ENCODE peak calls at places on chromosomes 11 and 22, in six cellular contexts. P is germinal center; I is skeletal muscle cell; A is activated CD4-positive, alpha-beta memory T cell treated with anti-CD3 and anti-CD28 coated beads for 36 hours; V is activated naive CD8-positive, alpha-beta T cell treated with anti-CD3 and anti-CD28 coated beads for 36 hours; S is stimulated activated CD4-positive, alpha-beta T cell treated with anti-CD3 and anti-CD28 coated beads, Interleukin-2, amount 100 ng/mL, for 48 hours. R is an unnamed sample.

GRCh38 chr11:126702165-126702738 is 298.3 kb downstream of the KIRREL3 start:
- DNase-seq in P (no peak), I (no peak), A (no peak), V (no peak), S (no peak), R (no peak)

GRCh38 chr11:70796601-70797000 is 398.3 kb downstream of the CTTN start:
- DNase-seq in P (no peak), I (no peak), A (no peak), V (no peak), S (no peak), R (no peak)

GRCh38 chr22:19395276-19395675 is 36.3 kb downstream of the HIRA start:
- DNase-seq in P (no peak), I (no peak), A (no peak), V (no peak), S (no peak), R (no peak)

GRCh38 chr11:77136074-77136473 is 8.0 kb downstream of the MYO7A start:
- DNase-seq in P (no peak), I (no peak), A (peak; percentile 45), V (no peak), S (no peak), R (no peak)

GRCh38 chr11:16262645-16262955 is 93.7 kb downstream of the SOX6 start:
- DNase-seq in P (no peak), I (no peak), A (no peak), V (no peak), S (no peak), R (no peak)

GRCh38 chr11:48001438-48002021 is 21.2 kb downstream of the PTPRJ start:
- DNase-seq in P (peak; percentile 59), I (peak; percentile 71), A (peak; percentile 91), V (peak; percentile 80), S (no peak), R (peak; percentile 70)

GRCh38 chr11:66113132-66113856 is 43.2 kb downstream of the PACS1 start:
- DNase-seq in P (no peak), I (peak; percentile 77), A (no peak), V (no peak), S (no peak), R (no peak)

GRCh38 chr22:49934891-49935557 is 16.6 kb downstream of the CRELD2 start:
- DNase-seq in P (peak; percentile 67), I (no peak), A (peak; percentile 94), V (peak; percentile 90), S (peak; percentile 86), R (peak; percentile 91)

GRCh38 chr11:72625746-72626636 is 48.2 kb downstream of the PDE2A start:
- DNase-seq in P (no peak), I (no peak), A (no peak), V (no peak), S (no peak), R (no peak)

GRCh38 chr11:79167510-79168188 is 273.2 kb downstream of the TENM4 start:
- DNase-seq in P (no peak), I (no peak), A (no peak), V (no peak), S (no peak), R (no peak)

GRCh38 chr11:13343931-13344717 is 66.5 kb downstream of the BMAL1 start:
- DNase-seq in P (peak; percentile 68), I (no peak), A (peak; percentile 80), V (peak; percentile 61), S (peak; percentile 76), R (peak; percentile 59)

GRCh38 chr11:122524532-122524882 is 131.0 kb upstream of the UBASH3B start:
- DNase-seq in P (no peak), I (no peak), A (no peak), V (no peak), S (no peak), R (no peak)

GRCh38 chr22:19321757-19322156 is 30.2 kb upstream of the CLTCL1 start:
- DNase-seq in P (no peak), I (no peak), A (no peak), V (no peak), S (no peak), R (no peak)

GRCh38 chr11:104876324-104876723 is 21.9 kb downstream of the CASP12 start:
- DNase-seq in P (no peak), I (no peak), A (no peak), V (no peak), S (no peak), R (no peak)